ENCODE peak calls at places on chromosomes 5 and 9, in six cellular contexts. S is A549; C is heart right ventricle; E is stimulated activated naive CD8-positive, alpha-beta T cell treated with anti-CD3 and anti-CD28 coated beads, Interleukin-15, Interleukin-2, amounts not matched to agents 100 U/mL and 50 U/mL, for 24 hours; A is stimulated activated CD8-positive, alpha-beta memory T cell treated with anti-CD3 and anti-CD28 coated beads, Interleukin-7, amount 100 ng/mL, for 48 hours; J is NCI-H1417. H is an unnamed sample.

GRCh38 chr5:155147222-155147621 is 133.7 kb downstream of the KIF4B start:
- DNase-seq in S (no peak), A (no peak), J (no peak), E (no peak), C (no peak), H (no peak)

GRCh38 chr9:83299094-83299493 is 236.2 kb upstream of the RASEF start:
- DNase-seq in S (no peak), C (no peak), E (no peak), A (no peak), J (no peak), H (no peak)

GRCh38 chr9:136363606-136364368 is at the start of gene DNLZ:
- DNase-seq in E (peak), S (peak), J (peak), C (peak), A (peak), H (no peak)

GRCh38 chr5:173237821-173238220 is 2.8 kb upstream of the NKX2-5 start:
- DNase-seq in C (no peak), E (no peak), A (no peak), J (no peak), S (no peak), H (no peak)

GRCh38 chr5:32909207-32909606 is 198.1 kb downstream of the NPR3 start:
- DNase-seq in C (no peak), J (no peak), E (no peak), S (no peak), A (no peak), H (no peak)

GRCh38 chr9:112037281-112038016 is 137.6 kb downstream of the SUSD1 start:
- DNase-seq in J (no peak), S (no peak), E (peak), A (peak), C (no peak), H (no peak)

GRCh38 chr9:720239-720881 is 121.1 kb upstream of the DMRT1 start:
- DNase-seq in S (no peak), J (no peak), E (no peak), A (no peak), C (no peak), H (no peak)

GRCh38 chr9:28001096-28001495 is 427.8 kb upstream of the C9orf72 start:
- DNase-seq in A (no peak), E (no peak), C (no peak), S (no peak), J (no peak), H (no peak)

GRCh38 chr9:135334953-135335460 is 144.6 kb upstream of the PPP1R26 start:
- DNase-seq in J (no peak), A (no peak), C (no peak), S (no peak), E (no peak), H (no peak)

GRCh38 chr9:113649054-113649453 is 185.5 kb downstream of the RGS3 start:
- DNase-seq in S (no peak), A (no peak), E (no peak), C (peak), J (peak), H (no peak)

GRCh38 chr5:171312129-171312819 is 3.2 kb downstream of the TLX3 start:
- DNase-seq in J (peak), A (no peak), C (no peak), S (no peak), E (peak), H (no peak)

GRCh38 chr9:77561321-77562020 is 86.7 kb downstream of the GNA14 start:
- DNase-seq in J (no peak), S (no peak), C (no peak), A (no peak), E (no peak), H (no peak)